ENCODE peak calls at places on chromosomes 2 and 18, in five cellular contexts. B is IMR-90; C is stimulated activated CD8-positive, alpha-beta memory T cell treated with anti-CD3 and anti-CD28 coated beads, Interleukin-15, amount 100 ng/mL, for 24 hours; A is mucosa of gallbladder; Y is breast epithelium. F is an unnamed sample.

GRCh38 chr2:154161286-154161685 is 289.6 kb downstream of the GALNT13 start:
- DNase-seq in B (no peak), C (no peak), A (no peak), Y (no peak), F (no peak)

GRCh38 chr2:49973917-49974368 is 819.6 kb upstream of the FSHR start:
- DNase-seq in B (no peak), C (peak; percentile 0), A (peak; percentile 64), Y (peak; percentile 46), F (no peak)

GRCh38 chr18:47150824-47151366 is 595 bp upstream of the HDHD2 start:
- DNase-seq in B (no peak), C (no peak), A (no peak), Y (no peak), F (peak; percentile 91)

GRCh38 chr2:240568678-240569522 is 616 bp downstream of the RNPEPL1 start:
- DNase-seq in B (peak; percentile 64), C (no peak), A (peak; percentile 72), Y (peak; percentile 16), F (no peak)

GRCh38 chr2:159399716-159400525 is 113.4 kb upstream of the WDSUB1 start:
- DNase-seq in B (peak; percentile 49), C (no peak), A (no peak), Y (no peak), F (no peak)

GRCh38 chr2:232988444-232988843 is 24.6 kb downstream of the NGEF start:
- DNase-seq in B (peak; percentile 97), C (no peak), A (peak; percentile 82), Y (peak; percentile 60), F (no peak)

GRCh38 chr2:183032200-183032794 is 6.0 kb downstream of the NCKAP1 start:
- DNase-seq in B (peak; percentile 64), C (no peak), A (no peak), Y (no peak), F (no peak)

GRCh38 chr2:174473796-174474195 is 13.0 kb downstream of the GPR155 start:
- DNase-seq in B (no peak), C (no peak), A (no peak), Y (no peak), F (no peak)

GRCh38 chr2:219251656-219252055 is 1.4 kb upstream of the TUBA4B start:
- DNase-seq in B (no peak), C (no peak), A (no peak), Y (no peak), F (no peak)

GRCh38 chr18:9673296-9674251 is 34.5 kb upstream of the RAB31 start:
- DNase-seq in B (peak; percentile 58), C (no peak), A (peak; percentile 78), Y (no peak), F (peak; percentile 88)

GRCh38 chr18:63540131-63540530 is 2.0 kb upstream of the SERPINB12 start:
- DNase-seq in B (peak; percentile 46), C (no peak), A (no peak), Y (no peak), F (no peak)

GRCh38 chr2:236404346-236404745 is 140.1 kb upstream of the ASB18 start:
- DNase-seq in B (no peak), C (no peak), A (no peak), Y (no peak), F (no peak)

GRCh38 chr18:13245481-13246000 is 27.0 kb downstream of the LDLRAD4 start:
- DNase-seq in B (no peak), C (no peak), A (no peak), Y (peak; percentile 8), F (no peak)

GRCh38 chr2:207265849-207266248 is 100.1 kb upstream of the KLF7 start:
- DNase-seq in B (no peak), C (no peak), A (no peak), Y (no peak), F (no peak)

GRCh38 chr2:54176577-54176976 is 61.2 kb downstream of the ACYP2 start:
- DNase-seq in B (peak; percentile 46), C (no peak), A (peak; percentile 16), Y (no peak), F (no peak)

GRCh38 chr2:67485431-67485830 is 88.3 kb downstream of the ETAA1 start:
- DNase-seq in B (peak; percentile 52), C (no peak), A (no peak), Y (no peak), F (no peak)

GRCh38 chr2:174821628-174822027 is 57.4 kb upstream of the CHRNA1 start:
- DNase-seq in B (no peak), C (no peak), A (no peak), Y (no peak), F (no peak)

GRCh38 chr2:42903821-42904575 is 111.6 kb upstream of the HAAO start:
- DNase-seq in B (no peak), C (no peak), A (no peak), Y (peak; percentile 14), F (no peak)